ENCODE peak calls at places on chromosomes 16 and 17, in five cellular contexts. W is heart left ventricle; U is small intestine; F is naive thymus-derived CD4-positive, alpha-beta T cell; X is GM23248. C is an unnamed sample.
A peak's percentile ranks its signal among the peaks of the same experiment; 100 is the strongest.

GRCh38 chr17:69404398-69404797 is 10.1 kb upstream of the MAP2K6 start:
- DNase-seq in W (no peak), X (peak; percentile 36), F (no peak), U (no peak), C (no peak)

GRCh38 chr17:8459109-8459508 is 23.4 kb downstream of the NDEL1 start:
- DNase-seq in W (no peak), U (no peak), F (no peak), X (no peak), C (no peak)

GRCh38 chr17:74490716-74491115 is 24.3 kb downstream of the CD300A start:
- DNase-seq in F (no peak), X (no peak), W (no peak), U (no peak), C (peak; percentile 11)

GRCh38 chr16:12262454-12263180 is 286.1 kb downstream of the SNX29 start:
- DNase-seq in F (no peak), X (peak; percentile 15), W (no peak), U (peak; percentile 77), C (no peak)

GRCh38 chr17:79536212-79536840 is 74.5 kb downstream of the RBFOX3 start:
- DNase-seq in X (no peak), W (no peak), F (no peak), U (no peak), C (no peak)

GRCh38 chr16:2818278-2818876 is 1.3 kb downstream of the PRSS21 start:
- DNase-seq in X (no peak), W (no peak), F (no peak), U (no peak), C (no peak)

GRCh38 chr16:27449434-27450188 is 47.6 kb downstream of the IL21R start:
- DNase-seq in F (peak; percentile 70), U (peak; percentile 31), X (no peak), W (no peak), C (no peak)

GRCh38 chr17:55340171-55340570 is 75.4 kb downstream of the HLF start:
- DNase-seq in W (no peak), F (no peak), X (no peak), U (no peak), C (no peak)

GRCh38 chr16:76800196-76800595 is 390.8 kb upstream of the MON1B start:
- DNase-seq in W (no peak), F (no peak), X (no peak), U (no peak), C (no peak)

GRCh38 chr17:29645516-29646051 is 22.9 kb upstream of the CORO6 start:
- DNase-seq in U (no peak), W (peak; percentile 63), F (no peak), X (peak; percentile 94), C (peak; percentile 95)

GRCh38 chr16:46751381-46751780 is 3.2 kb upstream of the MYLK3 start:
- DNase-seq in W (no peak), X (no peak), F (no peak), U (no peak), C (no peak)

GRCh38 chr17:81328925-81329278 is 33.8 kb upstream of the SLC38A10 start:
- DNase-seq in X (peak; percentile 31), W (no peak), U (no peak), F (no peak), C (no peak)

GRCh38 chr16:17469742-17470001 is 1.1 kb downstream of the XYLT1 start:
- DNase-seq in X (no peak), W (no peak), F (no peak), U (peak; percentile 37), C (no peak)

DNA sequence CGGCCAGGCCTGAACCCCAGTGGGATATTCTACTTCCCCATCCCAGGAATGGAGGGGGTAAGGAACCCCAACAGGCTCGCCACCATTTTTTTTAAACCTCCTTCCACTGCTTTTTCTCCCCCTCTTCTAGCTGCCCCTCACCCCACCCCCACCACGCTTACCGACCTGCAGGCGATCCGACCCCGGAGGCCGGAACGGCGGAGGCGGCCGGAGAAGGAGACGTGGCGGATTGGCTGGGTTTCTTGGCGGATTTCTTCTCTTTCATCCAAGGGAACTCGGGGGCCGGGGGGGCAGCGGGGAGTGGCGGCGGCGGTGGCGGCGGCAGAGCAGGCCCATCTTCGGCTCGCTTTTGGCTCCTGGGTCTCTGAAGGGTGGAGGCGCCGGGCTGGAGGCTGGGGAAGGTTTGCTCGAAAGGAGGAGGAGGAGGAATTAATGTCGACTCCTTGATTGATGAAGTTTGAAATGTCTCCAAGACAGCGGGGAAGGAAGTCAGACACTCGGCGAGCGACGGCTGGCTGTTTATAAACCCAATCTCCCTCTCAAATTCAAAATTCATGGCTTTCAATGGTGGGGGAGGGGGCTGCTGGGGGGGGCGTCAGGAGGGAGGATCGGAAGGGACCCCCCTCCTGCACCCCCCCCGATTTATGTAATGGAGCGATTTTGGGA is 420 bp downstream of the HOXB2 start:
- DNase-seq in F (peak; percentile 54), W (peak; percentile 88), U (no peak), X (peak; percentile 89), C (peak; percentile 81)
- H3K4me3 ChIP-seq in F (peak overlapping the region; percentile 80), W (peak overlapping the region; percentile 69), U (peak overlapping the region; percentile 29), X (peak overlapping the region; percentile 95), C (peak overlapping the region; percentile 78)

GRCh38 chr17:17676752-17677151 is 4.5 kb upstream of the RAI1 start:
- DNase-seq in X (no peak), W (no peak), U (no peak), F (no peak), C (no peak)

GRCh38 chr17:17675416-17675815 is 5.8 kb upstream of the RAI1 start:
- DNase-seq in U (no peak), X (no peak), F (no peak), W (no peak), C (no peak)

GRCh38 chr17:17679243-17679642 is 2.0 kb upstream of the RAI1 start:
- DNase-seq in F (no peak), X (no peak), U (no peak), W (no peak), C (no peak)

GRCh38 chr17:17675925-17676534 is 5.2 kb upstream of the RAI1 start:
- DNase-seq in U (no peak), W (no peak), F (no peak), X (peak; percentile 61), C (no peak)

DNA sequence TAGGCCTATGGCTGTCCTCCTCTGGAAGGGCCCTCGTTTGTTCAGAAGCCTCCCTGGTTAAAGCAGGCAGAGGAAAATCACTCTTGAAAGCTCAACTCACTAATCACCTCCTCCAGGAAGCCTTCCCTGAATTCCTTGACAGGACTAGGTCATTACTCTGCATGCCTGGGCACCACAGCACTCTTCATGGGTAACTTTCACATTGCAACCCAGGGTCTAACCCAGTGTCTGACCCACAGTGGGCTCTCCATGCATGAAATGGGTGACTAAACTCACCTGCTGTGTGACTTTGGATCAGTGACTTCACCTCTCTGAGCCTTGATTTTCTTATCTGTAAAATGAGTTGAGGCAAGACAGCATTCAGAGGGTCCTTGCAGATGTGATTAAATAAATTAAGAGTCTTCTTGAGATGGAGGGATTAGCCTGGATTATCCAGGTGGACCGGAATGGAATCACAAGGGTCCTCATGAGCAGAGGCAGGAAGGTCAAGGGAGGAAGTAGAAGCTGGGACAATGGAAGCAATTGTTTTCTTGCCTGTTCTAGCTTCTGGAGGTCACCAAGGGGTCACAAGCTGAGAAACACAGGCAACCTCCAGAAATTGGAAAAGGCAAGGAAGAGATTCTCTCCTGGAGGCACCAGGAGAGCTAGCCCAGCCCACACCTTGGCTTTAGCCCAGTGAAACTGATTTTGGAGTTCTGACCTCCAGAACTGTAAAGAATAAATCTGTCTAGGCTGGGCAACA is 3.8 kb upstream of the RAI1 start:
- DNase-seq in W (no peak), U (no peak), F (no peak), X (no peak), C (no peak)
- H3K27ac ChIP-seq in W (no peak overlapping the region), U (no peak overlapping the region), F (no peak overlapping the region), X (no peak overlapping the region), C (no peak overlapping the region)

DNA sequence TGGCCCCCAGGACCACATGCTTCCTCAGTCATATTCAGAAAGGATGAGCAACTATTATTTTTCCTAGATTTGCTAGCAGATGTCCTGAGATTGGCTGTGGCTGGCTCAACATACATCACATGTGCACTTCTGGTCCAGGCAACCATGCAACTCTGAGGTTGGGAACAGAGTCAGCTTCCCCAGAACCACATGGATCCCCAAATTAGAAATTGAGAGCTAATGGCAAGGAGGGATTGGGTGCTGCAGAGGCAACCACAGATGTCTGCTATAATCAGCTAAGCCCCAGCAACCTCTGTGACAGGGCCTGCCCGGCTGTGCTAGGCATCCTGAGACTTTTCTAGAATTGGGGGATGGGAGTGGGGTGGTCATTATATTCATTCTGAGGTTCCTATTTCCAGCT is 33.8 kb upstream of the CLEC18A start:
- DNase-seq in W (no peak), U (no peak), F (no peak), X (peak; percentile 20), C (no peak)
- H3K4me3 ChIP-seq in W (no peak overlapping the region), U (no peak overlapping the region), F (no peak overlapping the region), X (peak overlapping the region; percentile 74), C (peak overlapping the region; percentile 17)

DNA sequence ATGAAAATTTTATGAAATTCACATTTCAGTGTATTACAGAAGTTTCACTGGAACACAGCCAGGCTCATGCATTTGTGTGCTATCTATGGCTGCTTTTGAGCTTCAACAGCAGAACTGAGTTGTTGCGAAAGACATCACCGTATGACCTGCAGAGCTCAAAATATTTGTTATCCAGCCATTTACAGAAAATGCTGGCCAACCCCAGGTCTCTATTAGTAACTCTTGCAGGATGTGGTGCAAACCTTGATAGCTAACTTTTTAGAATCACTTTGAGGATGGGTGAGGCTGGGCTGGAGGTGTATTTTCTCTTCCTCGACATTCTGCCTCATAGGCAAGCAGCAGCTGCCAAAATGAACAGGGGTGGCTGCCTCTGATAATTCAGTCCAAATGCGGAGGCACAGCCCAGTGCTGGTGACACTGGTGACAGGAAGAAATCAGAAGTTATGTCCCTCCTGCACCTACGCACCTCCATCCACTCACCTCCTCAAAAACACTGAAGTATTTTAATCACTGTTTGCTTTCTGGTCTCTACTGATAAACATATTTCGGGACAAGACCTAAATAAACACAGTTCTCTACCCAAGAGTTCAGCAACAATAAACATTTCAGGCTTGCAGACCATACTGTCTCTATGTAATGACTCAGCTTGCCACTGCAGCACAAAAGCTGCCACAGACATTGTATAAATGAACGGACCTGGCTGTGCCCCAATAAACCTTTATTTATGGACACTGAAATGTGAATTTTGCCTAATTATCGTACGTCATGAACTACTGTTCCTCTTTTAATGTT is 28.5 kb downstream of the ARHGAP17 start:
- DNase-seq in W (peak; percentile 63), X (peak; percentile 90), U (no peak), F (no peak), C (peak; percentile 55)
- H3K27ac ChIP-seq in W (peak overlapping the region; percentile 82), X (peak overlapping the region; percentile 96), U (no peak overlapping the region), F (no peak overlapping the region), C (peak overlapping the region; percentile 68)

GRCh38 chr16:85686912-85687591 is 1.7 kb downstream of the GINS2 start:
- DNase-seq in X (no peak), U (peak; percentile 56), W (no peak), F (no peak), C (no peak)
- H3K4me3 ChIP-seq in X (no peak overlapping the region), U (no peak overlapping the region), W (no peak overlapping the region), F (no peak overlapping the region), C (no peak overlapping the region)

GRCh38 chr17:77372444-77373297 is 231.9 kb downstream of the SEC14L1 start:
- DNase-seq in F (peak; percentile 52), W (peak; percentile 91), U (peak; percentile 77), X (peak; percentile 80), C (peak; percentile 94)
- H3K27ac ChIP-seq in F (peak overlapping the region; percentile 80), W (peak overlapping the region; percentile 96), U (peak overlapping the region; percentile 12), X (peak overlapping the region; percentile 81), C (peak overlapping the region; percentile 97)

C was measured in tibial artery.